ENCODE peak calls at places on chromosomes 11 and 22, in four cellular contexts. Y is A673, L is brain microvascular endothelial cell, U is mucosa of descending colon. J is an unnamed sample.
A peak's percentile ranks its signal among the peaks of the same experiment; 100 is the strongest.

GRCh38 chr22:49765091-49765771 is 62.4 kb downstream of the BRD1 start:
- DNase-seq in U (peak; percentile 23), L (no peak), Y (no peak), J (no peak)

GRCh38 chr11:83979593-83979992 is 693.4 kb upstream of the CCDC90B start:
- DNase-seq in Y (no peak), U (no peak), L (no peak), J (no peak)

GRCh38 chr11:46560300-46561025 is 33.4 kb downstream of the AMBRA1 start:
- DNase-seq in L (no peak), Y (peak; percentile 72), U (no peak), J (peak; percentile 43)

GRCh38 chr22:48757581-48757980 is 1070.1 kb downstream of the BRD1 start:
- DNase-seq in L (no peak), U (peak; percentile 1), Y (no peak), J (no peak)

GRCh38 chr11:78338138-78338537 is 79.5 kb downstream of the GAB2 start:
- DNase-seq in L (no peak), Y (no peak), U (no peak), J (no peak)

GRCh38 chr22:37416806-37417205 is 10.5 kb downstream of the ELFN2 start:
- DNase-seq in U (no peak), L (no peak), Y (no peak), J (no peak)

GRCh38 chr11:1203505-1204271 is 19.2 kb upstream of the MUC5B start:
- DNase-seq in U (peak; percentile 54), Y (no peak), L (no peak), J (no peak)

GRCh38 chr22:23395476-23396361 is 184.4 kb downstream of the IGLL1 start:
- DNase-seq in L (no peak), U (no peak), Y (no peak), J (no peak)

GRCh38 chr22:50146440-50147228 is 23.9 kb upstream of the PANX2 start:
- DNase-seq in L (peak; percentile 61), U (peak; percentile 74), Y (peak; percentile 73), J (peak; percentile 82)

GRCh38 chr22:40668611-40669390 is 10.5 kb upstream of the MCHR1 start:
- DNase-seq in Y (no peak), U (no peak), L (peak; percentile 64), J (peak; percentile 72)

GRCh38 chr22:50487290-50488005 is 789 bp downstream of the MIOX start:
- DNase-seq in U (peak; percentile 21), Y (no peak), L (no peak), J (no peak)

GRCh38 chr11:66586136-66586535 is 6.7 kb downstream of the CCDC87 start:
- DNase-seq in L (no peak), U (no peak), Y (no peak), J (no peak)

GRCh38 chr11:119206512-119207299 is 567 bp downstream of the CBL start:
- DNase-seq in Y (peak; percentile 36), L (peak; percentile 5), U (peak; percentile 77), J (peak; percentile 12)

GRCh38 chr11:130673698-130674097 is 225.3 kb downstream of the ADAMTS15 start:
- DNase-seq in L (no peak), U (no peak), Y (no peak), J (no peak)

GRCh38 chr11:19679952-19680823 is 32.4 kb upstream of the NAV2 start:
- DNase-seq in Y (peak; percentile 7), U (peak; percentile 67), L (peak; percentile 98), J (peak; percentile 99)

GRCh38 chr22:50061824-50062355 is 3.8 kb upstream of the TTLL8 start:
- DNase-seq in U (no peak), Y (no peak), L (no peak), J (no peak)

GRCh38 chr11:120198787-120199469 is 11.9 kb upstream of the OAF start:
- DNase-seq in Y (no peak), L (no peak), U (peak; percentile 73), J (no peak)

GRCh38 chr11:22703561-22703960 is 37.1 kb downstream of the GAS2 start:
- DNase-seq in L (no peak), Y (peak; percentile 11), U (no peak), J (no peak)

GRCh38 chr22:39148727-39149535 is 3.5 kb downstream of the CBX7 start:
- DNase-seq in U (peak; percentile 61), Y (peak; percentile 82), L (no peak), J (no peak)

GRCh38 chr11:57094206-57094940 is 87.4 kb upstream of the LRRC55 start:
- DNase-seq in Y (no peak), U (no peak), L (peak; percentile 49), J (peak; percentile 7)

GRCh38 chr11:122656631-122657101 is 1.1 kb downstream of the UBASH3B start:
- DNase-seq in U (no peak), Y (no peak), L (no peak), J (peak; percentile 30)

GRCh38 chr11:77411717-77412441 is 62.0 kb downstream of the PAK1 start:
- DNase-seq in Y (peak; percentile 96), U (peak; percentile 94), L (peak; percentile 84), J (peak; percentile 83)

GRCh38 chr11:31826530-31827438 is 15.7 kb upstream of the PAX6 start:
- DNase-seq in Y (no peak), L (no peak), U (no peak), J (no peak)

GRCh38 chr11:848380-848931 is 5.8 kb downstream of the TSPAN4 start:
- DNase-seq in Y (peak; percentile 54), L (no peak), U (peak; percentile 76), J (no peak)

GRCh38 chr22:50625568-50626313 is 2.2 kb downstream of the ARSA start:
- DNase-seq in Y (no peak), L (no peak), U (no peak), J (no peak)

GRCh38 chr11:119194811-119195210 is 9.5 kb downstream of the NHERF4 start:
- DNase-seq in L (no peak), Y (no peak), U (no peak), J (no peak)

GRCh38 chr11:94168882-94169281 is 40.2 kb downstream of the PANX1 start:
- DNase-seq in U (no peak), L (no peak), Y (no peak), J (no peak)

GRCh38 chr11:22078063-22078462 is 114.8 kb upstream of the ANO5 start:
- DNase-seq in U (no peak), L (no peak), Y (no peak), J (no peak)

GRCh38 chr22:49296561-49296960 is 531.1 kb downstream of the BRD1 start:
- DNase-seq in Y (no peak), U (no peak), L (no peak), J (no peak)

GRCh38 chr11:80007616-80008015 is 566.8 kb upstream of the TENM4 start:
- DNase-seq in U (no peak), L (no peak), Y (no peak), J (no peak)

GRCh38 chr22:42500164-42500835 is 19.3 kb downstream of the RRP7A start:
- DNase-seq in Y (peak; percentile 81), L (peak; percentile 54), U (peak; percentile 98), J (peak; percentile 76)
- TF ChIP-seq CTCF in Y (no peak), L (no peak), U (no peak), J (no peak)

GRCh38 chr11:62648185-62648966 is 2.0 kb upstream of the GANAB start:
- DNase-seq in U (no peak), Y (no peak), L (no peak), J (no peak)

GRCh38 chr11:62647609-62648005 is 1.2 kb upstream of the GANAB start:
- DNase-seq in L (no peak), Y (no peak), U (no peak), J (no peak)

GRCh38 chr11:62645934-62646824 is at the start of gene GANAB:
- DNase-seq in Y (peak; percentile 100), L (peak; percentile 99), U (peak; percentile 99), J (peak; percentile 98)

GRCh38 chr11:62645660-62645933 is 816 bp downstream of the GANAB start:
- DNase-seq in L (no peak), U (no peak), Y (peak; percentile 33), J (no peak)

DNA sequence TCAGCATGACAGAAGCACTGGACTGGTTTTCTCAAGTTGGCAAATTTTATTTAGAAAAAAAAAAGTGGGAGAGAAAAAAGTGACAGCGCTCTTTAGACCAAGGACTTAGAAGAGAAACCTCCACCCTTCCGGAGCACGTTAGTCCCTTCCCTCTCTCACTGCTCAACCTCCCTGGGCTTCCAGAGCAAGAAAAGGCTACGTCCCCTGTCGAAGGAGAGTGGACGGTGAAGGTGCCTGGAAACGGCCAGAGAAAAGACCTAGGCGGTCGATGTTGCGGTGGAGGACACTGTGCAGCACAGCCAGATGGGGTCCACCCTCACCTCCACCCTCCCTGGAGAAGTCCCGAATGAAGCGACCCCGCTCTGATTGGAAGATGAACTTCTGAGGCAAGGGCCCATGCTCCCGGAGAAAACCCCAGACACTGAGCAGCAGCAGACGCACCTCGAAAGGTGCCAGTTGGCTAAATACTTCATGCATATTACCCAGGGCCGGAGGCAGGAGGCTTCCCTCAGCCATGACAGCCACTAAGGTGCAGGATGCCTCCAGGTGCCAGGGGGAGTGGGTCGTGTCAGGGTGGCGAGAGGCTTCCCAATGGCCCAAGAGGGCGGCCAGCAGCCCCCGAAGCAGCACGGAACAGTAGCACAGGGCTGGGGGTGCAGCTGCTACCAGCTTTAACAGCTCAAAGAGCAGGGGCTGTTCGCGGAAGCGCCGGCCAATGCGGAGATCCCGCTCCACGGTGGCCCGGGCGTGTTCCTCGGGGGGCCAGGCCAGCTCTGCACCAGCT is 604 bp upstream of the GANAB start:
- DNase-seq in Y (no peak), U (peak; percentile 48), L (no peak), J (no peak)
- H3K4me3 ChIP-seq in Y (peak overlapping the region; percentile 96), U (no peak overlapping the region), L (no peak overlapping the region), J (no peak overlapping the region)

GRCh38 chr11:63505857-63506528 is at the start of gene LGALS12:
- DNase-seq in L (no peak), Y (no peak), U (no peak), J (peak; percentile 95)

GRCh38 chr11:63504933-63505586 is 824 bp upstream of the LGALS12 start:
- DNase-seq in U (no peak), Y (no peak), L (no peak), J (no peak)

GRCh38 chr11:63508745-63509144 is 2.9 kb downstream of the LGALS12 start:
- DNase-seq in Y (no peak), L (no peak), U (no peak), J (no peak)

GRCh38 chr11:63510360-63511130 is 4.7 kb downstream of the LGALS12 start:
- DNase-seq in Y (no peak), L (no peak), U (no peak), J (peak; percentile 61)

DNA sequence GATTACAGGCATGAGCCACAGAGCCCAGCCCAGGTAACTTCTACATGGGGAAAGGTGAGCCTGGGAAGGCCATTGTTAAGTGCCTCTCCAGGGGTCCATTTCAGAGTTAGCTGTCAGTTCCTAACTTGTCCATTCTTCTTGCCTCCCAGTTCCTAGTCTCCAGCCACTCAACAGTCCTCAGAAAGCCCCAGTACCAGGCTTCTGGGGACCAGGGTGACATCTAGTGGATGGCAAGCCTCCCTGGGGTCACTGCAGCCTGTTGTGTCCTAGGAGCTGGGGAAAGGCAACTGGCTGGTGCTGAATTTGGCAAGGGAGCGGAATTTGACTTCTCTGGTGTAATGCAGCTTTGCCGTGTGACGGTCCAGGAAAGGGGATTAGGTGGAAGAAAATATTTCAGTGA is 2.1 kb downstream of the LGALS12 start:
- DNase-seq in U (no peak), L (no peak), Y (peak; percentile 62), J (peak; percentile 57)
- TF ChIP-seq CTCF in U (no peak), L (peak; percentile 53), Y (peak; percentile 58), J (no peak)

GRCh38 chr22:31488346-31488883 is 1.2 kb downstream of the EIF4ENIF1 start:
- DNase-seq in L (no peak), Y (no peak), U (no peak), J (no peak)
- H3K4me3 ChIP-seq in L (peak overlapping the region; percentile 85), Y (peak overlapping the region; percentile 73), U (no peak overlapping the region), J (peak overlapping the region; percentile 92)

GRCh38 chr11:71454470-71455113 is 1.6 kb downstream of the NADSYN1 start:
- DNase-seq in L (no peak), Y (no peak), U (peak; percentile 44), J (no peak)
- TF ChIP-seq CTCF in L (no peak), Y (no peak), U (peak; percentile 8), J (no peak)

GRCh38 chr11:2385156-2386151 is 8.3 kb downstream of the CD81 start:
- DNase-seq in U (no peak), L (no peak), Y (no peak), J (no peak)
- H3K4me3 ChIP-seq in U (no peak overlapping the region), L (no peak overlapping the region), Y (no peak overlapping the region), J (no peak overlapping the region)

J was measured in cardiac fibroblast.